ENCODE peak calls at places on chromosomes 5 and 9, in six cellular contexts. Y is H1, F is HepG2, W is SK-N-SH, O is K562, Q is GM12878. R is an unnamed sample.

GRCh38 chr9:134344068-134344820 is 18.0 kb downstream of the RXRA start:
- DNase-seq in Y (no peak), O (peak), Q (no peak), F (no peak), W (no peak), R (no peak)

GRCh38 chr9:18611946-18612345 is 138.0 kb downstream of the ADAMTSL1 start:
- DNase-seq in F (no peak), O (no peak), Y (no peak), Q (no peak), W (no peak), R (no peak)

GRCh38 chr9:87099383-87099782 is 152.1 kb upstream of the GAS1 start:
- DNase-seq in F (no peak), Q (no peak), W (no peak), Y (no peak), O (no peak), R (no peak)

GRCh38 chr5:94893404-94894145 is 275.1 kb downstream of the SLF1 start:
- DNase-seq in O (no peak), F (no peak), W (peak), Y (no peak), Q (no peak), R (no peak)

GRCh38 chr9:125635888-125636287 is 71.1 kb downstream of the MAPKAP1 start:
- DNase-seq in Y (no peak), F (peak), Q (no peak), O (no peak), W (no peak), R (no peak)

GRCh38 chr5:80187274-80187673 is 68.6 kb downstream of the SERINC5 start:
- DNase-seq in Q (no peak), F (no peak), W (no peak), Y (no peak), O (no peak), R (no peak)

GRCh38 chr5:60590172-60590571 is 109.8 kb downstream of the DEPDC1B start:
- DNase-seq in Q (no peak), Y (no peak), F (no peak), O (no peak), W (no peak), R (no peak)

GRCh38 chr9:109477269-109478203 is 20.6 kb downstream of the PTPN3 start:
- DNase-seq in Q (peak), W (no peak), O (no peak), F (peak), Y (no peak), R (peak)

GRCh38 chr5:31963961-31964360 is 210.2 kb downstream of the GOLPH3 start:
- DNase-seq in Y (no peak), F (no peak), O (no peak), W (no peak), Q (no peak), R (no peak)

GRCh38 chr5:118553662-118554061 is 434.7 kb downstream of the DTWD2 start:
- DNase-seq in Y (no peak), O (no peak), Q (no peak), W (no peak), F (no peak), R (no peak)

GRCh38 chr9:116555102-116555501 is 132.0 kb upstream of the TRIM32 start:
- DNase-seq in W (no peak), F (no peak), O (no peak), Y (no peak), Q (no peak), R (no peak)

GRCh38 chr5:67065237-67065636 is 131.4 kb downstream of the CD180 start:
- DNase-seq in Y (no peak), W (no peak), Q (peak), O (no peak), F (no peak), R (no peak)

GRCh38 chr5:143182901-143183820 is 220.3 kb downstream of the NR3C1 start:
- DNase-seq in Y (no peak), W (no peak), F (peak), O (no peak), Q (peak), R (peak)

GRCh38 chr5:19886123-19886921 is 101.7 kb downstream of the CDH18 start:
- DNase-seq in Y (no peak), W (no peak), F (no peak), O (no peak), Q (no peak), R (no peak)

GRCh38 chr5:149750596-149750995 is 20.5 kb downstream of the PPARGC1B start:
- DNase-seq in F (no peak), W (no peak), O (no peak), Y (no peak), Q (no peak), R (no peak)

GRCh38 chr5:152514827-152515397 is 109.8 kb upstream of the NMUR2 start:
- DNase-seq in O (no peak), Q (no peak), F (peak), W (peak), Y (no peak), R (no peak)

GRCh38 chr5:106312360-106312759 is 1358.4 kb downstream of the EFNA5 start:
- DNase-seq in F (no peak), Y (no peak), O (no peak), Q (no peak), W (no peak), R (no peak)

GRCh38 chr9:80448996-80449395 is 877.2 kb downstream of the TLE4 start:
- DNase-seq in W (no peak), F (no peak), Y (no peak), Q (no peak), O (no peak), R (no peak)

GRCh38 chr5:71587709-71588532 is 781 bp downstream of the MCCC2 start:
- DNase-seq in Q (no peak), W (peak), F (peak), Y (peak), O (peak), R (no peak)

GRCh38 chr9:107782381-107782780 is 292.8 kb upstream of the KLF4 start:
- DNase-seq in O (no peak), W (no peak), F (no peak), Y (no peak), Q (no peak), R (peak)

GRCh38 chr9:117392992-117393391 is 21.9 kb downstream of the ASTN2 start:
- DNase-seq in F (no peak), O (no peak), Q (no peak), Y (no peak), W (no peak), R (no peak)

GRCh38 chr5:73419414-73420390 is 28.9 kb downstream of the FOXD1 start:
- DNase-seq in Y (peak), F (no peak), O (no peak), Q (no peak), W (peak), R (no peak)

GRCh38 chr5:125083932-125084331 is 337.5 kb upstream of the ZNF608 start:
- DNase-seq in O (no peak), Y (no peak), Q (no peak), W (no peak), F (no peak), R (no peak)

GRCh38 chr9:106339882-106340281 is 523.1 kb upstream of the ZNF462 start:
- DNase-seq in F (no peak), W (no peak), Y (no peak), O (no peak), Q (no peak), R (no peak)

GRCh38 chr9:70625078-70625477 is 210.6 kb upstream of the KLF9 start:
- DNase-seq in W (no peak), F (no peak), O (peak), Q (no peak), Y (no peak), R (no peak)

GRCh38 chr9:27340876-27341540 is 44.1 kb upstream of the EQTN start:
- DNase-seq in F (no peak), Y (no peak), W (no peak), O (no peak), Q (no peak), R (no peak)

GRCh38 chr5:41371741-41372140 is 138.7 kb downstream of the PLCXD3 start:
- DNase-seq in W (no peak), F (no peak), O (no peak), Q (no peak), Y (no peak), R (no peak)

GRCh38 chr9:134366223-134367031 is 40.2 kb downstream of the RXRA start:
- DNase-seq in O (peak), Q (no peak), W (peak), F (no peak), Y (no peak), R (peak)

GRCh38 chr5:86329318-86329717 is 288.4 kb upstream of the COX7C start:
- DNase-seq in W (no peak), Y (no peak), F (no peak), O (no peak), Q (no peak), R (no peak)

DNA sequence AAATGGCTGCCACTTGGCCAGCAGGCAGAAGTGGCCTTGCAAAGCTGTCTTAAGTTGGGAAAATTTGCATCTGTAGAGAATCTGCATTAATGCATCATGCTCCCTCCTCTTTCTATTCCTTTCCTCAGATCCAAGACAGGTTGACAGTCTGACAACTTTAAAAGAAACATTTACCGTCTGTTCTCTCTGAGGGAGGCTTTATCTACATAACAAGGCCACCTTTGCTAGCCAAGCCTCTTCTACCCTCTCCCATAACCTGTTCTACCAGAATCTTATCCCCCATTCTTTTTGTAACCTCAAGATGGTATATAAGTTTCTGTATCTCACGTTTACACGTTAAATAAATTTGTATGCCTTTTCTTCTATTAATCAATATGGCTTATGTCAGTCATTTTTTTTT is 271.9 kb downstream of the OSTF1 start:
- DNase-seq in Y (no peak), W (no peak), O (no peak), F (no peak), Q (no peak), R (no peak)
- TF ChIP-seq POLR2AphosphoS5 in Y (no peak), W (no peak), O (no peak), F (no peak), Q (no peak), R (no peak)

GRCh38 chr5:170333161-170333909 is 35.8 kb upstream of the LCP2 start:
- DNase-seq in O (no peak), F (no peak), Y (peak), Q (peak), W (no peak), R (peak)

GRCh38 chr5:170329524-170329923 is 31.9 kb upstream of the LCP2 start:
- DNase-seq in O (no peak), F (no peak), Q (no peak), W (no peak), Y (no peak), R (no peak)

GRCh38 chr5:170332058-170332457 is 34.5 kb upstream of the LCP2 start:
- DNase-seq in O (no peak), Q (no peak), F (no peak), W (no peak), Y (no peak), R (no peak)

GRCh38 chr5:170327802-170328201 is 30.2 kb upstream of the LCP2 start:
- DNase-seq in F (no peak), O (no peak), Q (no peak), W (no peak), Y (no peak), R (no peak)

DNA sequence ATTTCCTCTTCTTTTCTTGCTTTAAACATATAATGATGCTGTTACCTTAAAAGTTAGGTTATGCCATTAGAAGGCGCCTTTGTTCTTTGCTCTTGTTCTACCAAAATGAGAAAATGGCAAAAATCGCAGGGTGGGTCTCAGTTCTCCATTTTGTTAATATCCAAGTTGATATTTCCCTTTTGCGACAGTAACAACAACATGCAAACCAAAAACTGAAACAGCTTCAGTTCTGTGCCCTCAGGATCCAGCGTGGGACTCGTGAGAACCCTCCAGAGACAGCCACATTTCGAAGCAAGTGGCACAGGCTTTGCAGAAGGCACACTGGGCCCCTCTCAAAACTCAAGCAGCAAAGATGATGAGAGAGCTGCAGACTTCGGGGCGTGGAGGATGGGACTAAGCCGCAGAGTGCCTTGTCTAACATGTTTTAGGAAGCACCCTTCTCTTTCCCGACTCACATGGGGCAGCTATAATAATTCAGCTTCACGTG is 33.0 kb upstream of the LCP2 start:
- DNase-seq in W (no peak), Y (no peak), O (no peak), Q (no peak), F (no peak), R (peak)
- TF ChIP-seq GABPA in W (no peak), Y (no peak), O (no peak), Q (no peak), F (no peak), R (no peak)

GRCh38 chr5:52359261-52359660 is 428.5 kb upstream of the ITGA1 start:
- DNase-seq in W (no peak), O (no peak), Y (no peak), Q (no peak), F (no peak), R (no peak)
- H3K27ac ChIP-seq in W (peak), O (no peak), Y (no peak), Q (no peak), F (no peak), R (no peak)

GRCh38 chr9:37971107-37971459 is 67.2 kb upstream of the SLC25A51 start:
- DNase-seq in Q (no peak), Y (no peak), O (no peak), F (no peak), W (no peak), R (no peak)
- TF ChIP-seq POLR2AphosphoS5 in Q (no peak), Y (no peak), O (no peak), F (no peak), W (no peak), R (no peak)

GRCh38 chr5:116645627-116646026 is 71.0 kb upstream of the SEMA6A start:
- DNase-seq in W (no peak), Q (no peak), Y (no peak), O (no peak), F (no peak), R (no peak)
- TF ChIP-seq GABPA in W (no peak), Q (no peak), Y (no peak), O (no peak), F (no peak), R (no peak)

GRCh38 chr5:33228149-33228548 is 212.6 kb upstream of the TARS1 start:
- DNase-seq in Q (no peak), Y (no peak), O (no peak), W (no peak), F (no peak), R (no peak)
- H3K27ac ChIP-seq in Q (no peak), Y (no peak), O (no peak), W (no peak), F (no peak), R (no peak)

DNA sequence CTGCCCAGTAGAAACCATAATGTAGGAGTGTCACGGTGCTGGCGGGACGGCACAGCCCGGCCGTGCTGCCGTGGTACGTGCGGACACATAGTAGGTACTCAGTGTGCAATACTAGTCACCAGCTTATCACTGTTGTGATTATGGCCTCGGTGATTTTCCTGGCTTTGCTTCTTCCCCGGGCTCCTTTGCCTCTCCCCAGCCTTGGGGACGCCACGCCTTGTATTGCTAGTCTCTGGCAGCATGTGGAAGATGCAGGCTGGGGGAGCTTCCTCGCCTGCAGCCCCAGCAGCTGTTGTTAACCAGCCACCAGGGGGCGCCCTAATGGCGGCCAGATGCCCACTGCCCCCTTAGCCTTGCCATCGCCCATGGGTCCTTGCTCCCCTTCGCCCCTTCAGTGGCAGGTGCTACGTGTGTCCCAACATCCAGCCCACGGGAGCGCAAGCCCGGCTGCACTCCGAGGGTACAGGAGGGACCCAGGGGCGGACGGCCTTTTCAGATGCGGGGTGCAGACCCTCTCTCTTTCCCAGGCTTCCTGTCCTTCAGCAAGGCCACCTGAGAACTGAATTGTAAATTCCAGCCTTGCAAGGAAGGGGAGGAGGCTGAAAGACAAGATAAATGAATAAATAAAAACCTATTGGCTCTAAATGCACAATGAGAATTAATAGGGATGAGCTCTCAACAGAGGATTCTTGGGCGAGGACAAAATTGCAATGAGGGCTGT is 8.0 kb downstream of the NTNG2 start:
- DNase-seq in F (peak), Q (no peak), W (peak), O (peak), Y (peak), R (peak)
- TF ChIP-seq POLR2AphosphoS5 in F (no peak), Q (no peak), W (no peak), O (no peak), Y (no peak), R (no peak)

GRCh38 chr5:121915765-121916164 is 46.0 kb upstream of the SRFBP1 start:
- DNase-seq in O (no peak), F (no peak), W (no peak), Q (no peak), Y (no peak), R (no peak)
- TF ChIP-seq GABPA in O (no peak), F (no peak), W (no peak), Q (no peak), Y (no peak), R (no peak)

GRCh38 chr5:159972538-159973362 is 36.2 kb upstream of the TTC1 start:
- DNase-seq in W (peak), F (no peak), Q (no peak), O (no peak), Y (peak), R (no peak)
- H3K27ac ChIP-seq in W (no peak), F (no peak), Q (no peak), O (no peak), Y (no peak), R (no peak)